ENCODE peak calls at places on chromosomes 4 and X, in seven cellular contexts. C is CD8-positive, alpha-beta T cell; F is OCI-LY7; I is lung; O is body of pancreas; K is endothelial cell; U is transverse colon. S is an unnamed sample.
A peak's percentile ranks its signal among the peaks of the same experiment; 100 is the strongest.

GRCh38 chr4:11876104-11876503 is 447.4 kb upstream of the HS3ST1 start:
- DNase-seq in C (no peak), F (no peak), I (no peak), O (no peak), K (no peak), U (no peak), S (no peak)

GRCh38 chr4:76012388-76012801 is 5.1 kb upstream of the CXCL9 start:
- DNase-seq in C (no peak), F (no peak), I (no peak), O (no peak), K (no peak), U (no peak), S (no peak)

GRCh38 chr4:41072021-41072777 is 142.1 kb downstream of the APBB2 start:
- DNase-seq in C (no peak), F (no peak), I (no peak), O (no peak), K (no peak), U (no peak), S (no peak)

GRCh38 chrX:24153175-24153795 is 3.8 kb downstream of the ZFX start:
- DNase-seq in C (peak; percentile 23), F (peak; percentile 47), I (no peak), O (no peak), K (no peak), U (no peak), S (no peak)

GRCh38 chr4:153530284-153530995 is 64.3 kb downstream of the TMEM131L start:
- DNase-seq in C (peak; percentile 39), F (no peak), I (no peak), O (no peak), K (no peak), U (no peak), S (no peak)

GRCh38 chrX:17298564-17298963 is 76.4 kb upstream of the NHS start:
- DNase-seq in C (no peak), F (no peak), I (no peak), O (no peak), K (no peak), U (no peak), S (no peak)

GRCh38 chrX:37425370-37425769 is 76.2 kb downstream of the PRRG1 start:
- DNase-seq in C (no peak), F (no peak), I (no peak), O (no peak), K (no peak), U (no peak), S (no peak)

GRCh38 chr4:137124278-137124932 is 407.9 kb downstream of the PCDH18 start:
- DNase-seq in C (no peak), F (peak; percentile 25), I (no peak), O (no peak), K (no peak), U (no peak), S (no peak)

GRCh38 chrX:105502336-105502735 is 281.8 kb upstream of the TEX13A start:
- DNase-seq in C (no peak), F (no peak), I (no peak), O (no peak), K (no peak), U (no peak), S (no peak)

GRCh38 chr4:111748157-111748556 is 397.1 kb upstream of the FAM241A start:
- DNase-seq in C (no peak), F (no peak), I (no peak), O (no peak), K (no peak), U (no peak), S (no peak)

GRCh38 chr4:7168106-7168505 is 24.2 kb upstream of the SORCS2 start:
- DNase-seq in C (no peak), F (no peak), I (no peak), O (no peak), K (no peak), U (no peak), S (no peak)

DNA sequence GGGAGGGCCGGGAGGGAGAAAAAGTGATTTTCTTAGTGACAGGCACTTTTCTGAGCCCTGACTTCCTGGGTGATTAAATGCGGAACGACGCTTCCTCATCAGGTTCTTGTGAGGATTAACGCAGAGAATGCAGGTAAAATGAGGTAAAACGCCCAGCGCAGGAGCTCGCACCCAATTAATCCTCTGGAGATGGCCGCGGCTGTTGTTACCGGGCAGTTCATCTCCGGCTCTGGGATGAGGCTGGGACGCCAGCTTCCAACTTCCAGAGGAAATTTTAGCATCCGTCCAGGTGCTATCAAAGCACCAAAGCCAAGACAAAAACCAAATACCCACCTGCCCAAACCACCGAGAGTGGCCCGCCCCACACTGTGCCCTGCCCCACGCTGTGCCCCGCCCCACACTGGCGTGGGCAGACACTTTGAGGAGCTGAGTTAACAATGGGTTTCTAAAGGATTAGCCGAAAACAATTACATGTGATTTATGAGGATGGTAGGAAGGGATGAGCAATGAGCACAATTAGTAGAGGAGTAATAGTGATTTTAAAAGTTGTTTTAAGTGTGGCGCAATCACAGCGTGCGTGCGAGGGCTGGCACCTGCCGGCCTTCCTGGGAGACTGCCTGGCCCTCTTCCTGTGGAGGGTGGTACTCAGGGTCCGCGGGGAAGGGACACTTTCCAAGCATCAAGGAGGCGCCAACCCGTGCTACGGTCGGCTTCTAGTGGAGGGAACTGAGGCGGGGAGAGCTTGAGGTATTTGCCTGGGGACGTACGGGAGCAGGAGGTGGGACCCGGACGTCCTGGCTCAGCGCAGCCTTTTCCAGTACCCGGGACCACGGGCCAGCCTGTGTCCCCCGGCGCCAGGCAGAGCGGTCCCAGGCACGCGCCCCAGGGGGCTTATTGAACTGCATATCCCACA is 41.6 kb upstream of the ADRA2C start:
- DNase-seq in C (no peak), F (no peak), I (no peak), O (no peak), K (no peak), U (no peak), S (no peak)
- TF ChIP-seq CTCF in C (no peak), F (no peak), I (no peak), O (no peak), K (no peak), U (no peak), S (no peak)

DNA sequence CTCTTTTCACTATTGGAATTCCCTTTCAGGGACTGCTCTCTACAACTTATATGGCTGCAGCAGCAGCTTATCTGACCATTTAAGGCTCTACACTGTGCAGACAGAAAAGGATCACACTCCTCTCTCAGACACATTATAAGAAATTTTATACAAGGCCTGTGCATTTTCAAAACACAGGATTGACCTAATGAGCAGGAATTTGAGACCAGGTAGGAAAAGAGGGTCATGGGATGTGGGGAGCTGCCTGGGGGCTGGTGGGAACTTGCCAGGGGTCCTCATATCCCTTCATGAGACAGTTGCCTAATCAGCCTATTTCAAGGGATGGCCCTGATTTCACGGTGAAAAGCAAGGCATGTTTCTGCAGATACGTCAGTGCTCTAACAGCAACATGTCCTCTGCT is 77.1 kb downstream of the SORBS2 start:
- DNase-seq in C (no peak), F (no peak), I (no peak), O (no peak), K (no peak), U (no peak), S (no peak)
- TF ChIP-seq CTCF in C (no peak), F (no peak), I (no peak), O (no peak), K (no peak), U (no peak), S (no peak)

DNA sequence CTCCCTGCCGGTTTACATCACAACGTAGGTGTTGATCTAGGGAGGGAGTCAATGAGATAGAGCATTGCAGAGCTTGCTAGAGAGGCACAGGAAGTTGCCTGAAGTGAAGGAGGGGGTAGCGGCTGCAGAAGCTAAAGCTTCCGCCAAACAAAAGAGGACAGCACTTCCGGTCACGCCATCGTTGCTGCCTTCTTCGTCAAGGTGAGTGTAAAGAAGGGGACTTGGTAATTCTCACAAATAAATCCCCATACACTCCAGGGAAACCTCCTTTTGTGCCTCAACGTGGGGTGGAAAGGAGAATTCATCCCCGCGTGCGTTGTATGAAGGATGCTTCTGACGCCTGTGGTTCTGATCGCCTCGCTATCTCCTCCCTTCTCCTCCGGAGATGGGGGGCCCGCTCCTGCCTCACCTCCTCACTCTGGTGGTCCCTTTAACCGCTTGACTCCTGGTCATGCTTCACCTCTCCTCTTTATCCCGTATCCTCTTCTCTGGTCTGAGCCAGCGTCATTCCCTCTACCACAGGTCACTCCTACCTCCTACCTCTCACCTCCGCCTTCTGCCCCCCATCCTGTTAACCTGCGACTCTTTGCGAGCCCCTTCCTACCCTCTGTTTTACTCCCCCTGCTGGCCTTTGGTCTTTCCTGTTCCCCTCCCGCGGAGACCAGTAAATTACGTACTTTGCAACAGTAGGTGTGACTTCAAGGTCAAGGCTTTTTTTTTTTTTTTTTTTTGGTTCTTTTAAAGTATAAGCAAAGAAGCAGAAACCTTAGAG is 59.9 kb downstream of the GSPT2 start:
- DNase-seq in C (peak; percentile 57), F (peak; percentile 83), I (peak; percentile 57), O (peak; percentile 50), K (peak; percentile 19), U (peak; percentile 69), S (peak; percentile 22)
- TF ChIP-seq CTCF in C (no peak), F (peak; percentile 65), I (no peak), O (no peak), K (no peak), U (peak; percentile 15), S (peak; percentile 51)

DNA sequence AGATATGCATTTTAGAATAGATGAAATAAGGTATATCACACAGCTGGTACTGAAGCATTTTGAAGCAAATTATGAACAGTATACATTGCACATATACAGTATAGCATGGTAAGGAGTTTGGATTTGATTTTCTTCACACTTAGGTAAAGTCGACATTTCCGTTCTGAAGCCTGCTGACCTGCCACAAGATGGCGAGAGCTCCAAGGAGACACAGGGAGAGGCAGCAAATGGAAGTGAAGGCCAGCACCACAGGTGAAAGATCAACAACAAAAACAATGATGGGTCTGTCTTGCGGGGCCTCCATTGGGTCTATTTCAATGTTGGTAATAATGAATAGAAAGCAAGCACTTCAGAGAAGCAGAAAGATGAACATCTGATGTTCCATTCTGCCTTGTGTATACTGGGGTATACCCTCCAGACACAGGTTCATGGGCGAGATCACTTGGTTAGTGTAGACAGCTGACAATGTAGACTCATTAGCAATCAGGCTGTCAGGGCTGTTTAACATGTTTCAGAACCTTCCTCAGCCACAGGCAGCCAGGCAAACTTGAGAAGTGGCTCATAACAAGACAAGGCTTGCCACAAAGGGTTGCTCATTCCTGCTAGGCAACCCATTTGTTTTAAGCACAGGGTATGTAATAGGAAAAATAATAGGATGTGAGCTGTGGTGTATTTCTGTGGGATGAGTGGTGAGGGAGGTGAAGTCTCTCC is 21.4 kb upstream of the NOX1 start:
- DNase-seq in C (peak; percentile 10), F (peak; percentile 67), I (no peak), O (peak; percentile 10), K (peak; percentile 13), U (peak; percentile 28), S (no peak)
- TF ChIP-seq CTCF in C (peak; percentile 23), F (peak; percentile 83), I (no peak), O (peak; percentile 8), K (no peak), U (peak; percentile 29), S (peak; percentile 53)

GRCh38 chrX:64571011-64571410 is 175.8 kb upstream of the MTMR8 start:
- DNase-seq in C (no peak), F (no peak), I (no peak), O (no peak), K (no peak), U (no peak), S (no peak)

DNA sequence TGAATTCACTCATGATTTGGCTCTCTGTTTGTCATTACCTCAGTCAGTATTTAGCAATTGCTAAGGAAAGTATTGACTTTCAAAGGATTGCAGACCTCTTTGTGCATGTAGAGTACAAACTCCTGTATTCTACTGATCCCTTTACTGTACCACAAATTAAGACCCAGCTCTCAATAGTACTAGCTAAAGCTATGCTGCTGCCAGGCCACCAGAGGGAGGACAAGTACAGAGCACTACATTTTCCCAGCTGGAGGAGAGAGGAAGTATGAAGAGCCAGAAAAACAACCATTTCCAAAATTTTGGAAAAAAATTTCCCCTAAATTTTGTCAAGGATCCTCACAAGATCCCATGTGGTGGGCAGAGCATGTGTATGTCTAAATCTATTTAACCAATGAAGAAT is 175.0 kb upstream of the MTMR8 start:
- DNase-seq in C (no peak), F (peak; percentile 39), I (no peak), O (no peak), K (no peak), U (no peak), S (no peak)
- TF ChIP-seq CTCF in C (no peak), F (peak; percentile 68), I (no peak), O (no peak), K (peak; percentile 15), U (no peak), S (peak; percentile 51)

S was measured in progenitor cell of endocrine pancreas.